ENCODE peak calls at places on chromosome 22, in ten cellular contexts. P is thoracic aorta, V is progenitor cell of endocrine pancreas, D is transverse colon, K is dorsolateral prefrontal cortex, R is left ventricle myocardium superior, U is NCI-H524, S is aorta, N is neuronal stem cell, B is EL. F is an unnamed sample.

GRCh38 chr22:30286813-30287625 is 2.3 kb downstream of the CASTOR1 start:
- DNase-seq in P (no peak), V (peak; percentile 75), D (peak; percentile 87), K (peak; percentile 47), R (peak; percentile 82), U (peak; percentile 45), S (peak; percentile 91), N (peak; percentile 62), B (peak; percentile 57), F (peak; percentile 55)

GRCh38 chr22:39092111-39092867 is 4.8 kb upstream of the APOBEC3H start:
- DNase-seq in P (no peak), V (no peak), D (no peak), K (no peak), R (peak; percentile 15), U (no peak), S (no peak), N (no peak), B (no peak), F (no peak)

GRCh38 chr22:32106930-32107329 is 52.2 kb downstream of the C22orf42 start:
- DNase-seq in P (no peak), V (peak; percentile 37), D (no peak), K (no peak), R (no peak), U (no peak), S (no peak), N (peak; percentile 36), B (no peak), F (no peak)

GRCh38 chr22:17580461-17581031 is 17.2 kb downstream of the SLC25A18 start:
- DNase-seq in P (no peak), V (no peak), D (no peak), K (no peak), R (no peak), U (no peak), S (no peak), N (no peak), B (no peak), F (no peak)

GRCh38 chr22:29149841-29150555 is 55.7 kb upstream of the EMID1 start:
- DNase-seq in P (no peak), V (no peak), D (no peak), K (no peak), R (peak; percentile 58), U (no peak), S (peak; percentile 61), N (no peak), B (no peak), F (peak; percentile 86)

GRCh38 chr22:25111579-25112517 is 87.8 kb upstream of the CRYBB3 start:
- DNase-seq in P (peak; percentile 31), V (no peak), D (peak; percentile 71), K (no peak), R (peak; percentile 39), U (peak; percentile 14), S (peak; percentile 85), N (no peak), B (no peak), F (no peak)

GRCh38 chr22:22783505-22783904 is 104.1 kb upstream of the IGLL5 start:
- DNase-seq in P (no peak), V (no peak), D (no peak), K (no peak), R (no peak), U (no peak), S (no peak), N (no peak), B (no peak), F (no peak)

GRCh38 chr22:41619979-41620645 is 731 bp downstream of the DESI1 start:
- DNase-seq in P (no peak), V (peak; percentile 32), D (peak; percentile 64), K (peak; percentile 22), R (peak; percentile 44), U (peak; percentile 71), S (peak; percentile 82), N (peak; percentile 3), B (peak; percentile 39), F (peak; percentile 37)

GRCh38 chr22:25383892-25384291 is 164.5 kb downstream of the CRYBB2 start:
- DNase-seq in P (no peak), V (no peak), D (no peak), K (no peak), R (no peak), U (no peak), S (no peak), N (no peak), B (no peak), F (no peak)

GRCh38 chr22:43848366-43849171 is 13.7 kb downstream of the SULT4A1 start:
- DNase-seq in P (no peak), V (no peak), D (no peak), K (no peak), R (peak; percentile 57), U (peak; percentile 78), S (peak; percentile 55), N (no peak), B (no peak), F (no peak)